ENCODE peak calls at places on chromosomes 13 and 19, in eight cellular contexts. I is ascending aorta; S is esophagus squamous epithelium; N is AG04449; U is H1; T is NCI-H187 treated with DMSO at 0.1 percent for 48 hours; F is stimulated activated CD4-positive, alpha-beta T cell treated with anti-CD3 and anti-CD28 coated beads, Interleukin-1b, Interleukin-23, amount 100 ng/mL, for 24 hours; G is activated CD4-positive, alpha-beta T cell treated with anti-CD3 and anti-CD28 coated beads, Interleukin-2, amount 50 U/mL, for 24 hours. L is an unnamed sample.

GRCh38 chr13:109196896-109197295 is 567.5 kb downstream of the MYO16 start:
- DNase-seq in F (no peak), N (no peak), T (no peak), G (no peak), U (no peak), I (no peak), S (no peak), L (no peak)

GRCh38 chr19:38946229-38947010 is 15.7 kb downstream of the MRPS12 start:
- DNase-seq in F (no peak), T (no peak), N (no peak), G (no peak), U (no peak), I (no peak), S (no peak), L (no peak)

GRCh38 chr13:20528451-20528850 is 2.8 kb upstream of the CRYL1 start:
- DNase-seq in G (no peak), N (no peak), U (no peak), I (no peak), S (no peak), T (no peak), F (no peak), L (no peak)

GRCh38 chr13:43227721-43228120 is 204.3 kb downstream of the DNAJC15 start:
- DNase-seq in F (no peak), U (no peak), N (no peak), S (no peak), I (no peak), G (no peak), T (no peak), L (no peak)

GRCh38 chr19:1618157-1619093 is 13.2 kb upstream of the UQCR11 start:
- DNase-seq in U (peak; percentile 54), T (no peak), F (no peak), N (no peak), G (no peak), S (no peak), I (no peak), L (no peak)

GRCh38 chr13:32117696-32118095 is 86.1 kb downstream of the FRY start:
- DNase-seq in G (no peak), I (peak; percentile 43), S (no peak), N (no peak), F (no peak), U (no peak), T (no peak), L (no peak)

GRCh38 chr13:22848539-22849052 is 332.2 kb upstream of the SGCG start:
- DNase-seq in T (no peak), F (no peak), G (no peak), U (peak; percentile 53), N (no peak), I (no peak), S (no peak), L (no peak)

GRCh38 chr13:23506821-23507210 is 63.4 kb upstream of the TNFRSF19 start:
- DNase-seq in G (no peak), T (no peak), S (no peak), I (no peak), U (no peak), F (no peak), N (peak; percentile 76), L (no peak)

GRCh38 chr19:5498817-5499535 is 43.8 kb downstream of the ZNRF4 start:
- DNase-seq in F (no peak), S (no peak), U (peak; percentile 67), G (no peak), I (no peak), T (no peak), N (no peak), L (no peak)

GRCh38 chr19:41226053-41226873 is 7.2 kb downstream of the AXL start:
- DNase-seq in F (peak; percentile 7), N (no peak), U (no peak), S (no peak), T (no peak), G (no peak), I (peak; percentile 37), L (peak; percentile 59)

GRCh38 chr13:57624565-57625435 is 6.7 kb upstream of the PCDH17 start:
- DNase-seq in U (no peak), G (no peak), T (peak; percentile 14), F (no peak), S (no peak), I (no peak), N (no peak), L (no peak)

GRCh38 chr19:28508666-28509065 is 704.3 kb downstream of the UQCRFS1 start:
- DNase-seq in G (no peak), N (no peak), F (no peak), S (no peak), I (no peak), T (no peak), U (no peak), L (peak; percentile 27)

GRCh38 chr13:111187879-111188643 is 73.0 kb downstream of the ARHGEF7 start:
- DNase-seq in U (no peak), I (no peak), T (no peak), N (no peak), F (no peak), S (no peak), G (no peak), L (no peak)

GRCh38 chr13:41060723-41061074 is 610 bp upstream of the WBP4 start:
- DNase-seq in S (peak; percentile 64), T (no peak), F (peak; percentile 76), N (no peak), I (peak; percentile 46), U (peak; percentile 27), G (peak; percentile 83), L (peak; percentile 84)